ENCODE peak calls at places on chromosomes 16 and 17, in nine cellular contexts. O is stomach, L is PC-9, F is bronchial epithelial cell, E is BJ, V is esophagus squamous epithelium, T is mucosa of descending colon, W is cardiac muscle cell, X is heart left ventricle. D is an unnamed sample. For H3K36me3, the result is how much of the 10 kb centered on the place peaks cover.

GRCh38 chr16:69741519-69741918 is 13.2 kb downstream of the NOB1 start:
- DNase-seq in O (no peak), L (peak), F (peak), E (no peak), V (no peak), T (no peak), W (no peak), X (no peak), D (no peak)

GRCh38 chr16:58503863-58504688 is 4.1 kb downstream of the NDRG4 start:
- DNase-seq in O (no peak), L (no peak), F (no peak), E (no peak), V (no peak), T (no peak), W (no peak), X (no peak), D (no peak)

GRCh38 chr17:74854792-74855191 is 4.9 kb downstream of the GRIN2C start:
- DNase-seq in O (no peak), L (no peak), F (no peak), E (no peak), V (no peak), T (no peak), W (no peak), X (no peak), D (no peak)

GRCh38 chr17:75250009-75250471 is 11.4 kb downstream of the GGA3 start:
- DNase-seq in O (peak), L (no peak), F (peak), E (no peak), V (no peak), T (no peak), W (no peak), X (no peak), D (peak)

GRCh38 chr16:58152246-58152868 is 23.2 kb upstream of the CFAP20 start:
- DNase-seq in O (no peak), L (no peak), F (no peak), E (no peak), V (no peak), T (no peak), W (no peak), X (no peak), D (no peak)

GRCh38 chr16:54533856-54534490 is 247.4 kb upstream of the IRX3 start:
- DNase-seq in O (no peak), L (no peak), F (no peak), E (no peak), V (no peak), T (no peak), W (no peak), X (no peak), D (no peak)

GRCh38 chr17:63665527-63666214 is 34.3 kb downstream of the LIMD2 start:
- DNase-seq in O (no peak), L (no peak), F (no peak), E (no peak), V (no peak), T (no peak), W (no peak), X (peak), D (peak)

GRCh38 chr17:55772086-55772485 is 21.2 kb downstream of the PCTP start:
- DNase-seq in O (no peak), L (no peak), F (no peak), E (no peak), V (no peak), T (no peak), W (no peak), X (no peak), D (no peak)

GRCh38 chr16:65336169-65336568 is 214.3 kb upstream of the CDH11 start:
- DNase-seq in O (no peak), L (no peak), F (peak), E (peak), V (no peak), T (no peak), W (no peak), X (no peak), D (no peak)

GRCh38 chr17:62714016-62714777 is 86.7 kb downstream of the MRC2 start:
- DNase-seq in O (no peak), L (no peak), F (peak), E (no peak), V (no peak), T (no peak), W (no peak), X (no peak), D (no peak)

GRCh38 chr17:37711113-37711512 is 33.7 kb downstream of the HNF1B start:
- DNase-seq in O (no peak), L (no peak), F (no peak), E (no peak), V (no peak), T (no peak), W (no peak), X (no peak), D (no peak)

GRCh38 chr17:72594248-72594647 is 473.4 kb downstream of the SOX9 start:
- DNase-seq in O (no peak), L (peak), F (no peak), E (no peak), V (no peak), T (no peak), W (no peak), X (no peak), D (no peak)

GRCh38 chr17:58302171-58302918 is 21.6 kb upstream of the MPO start:
- DNase-seq in O (peak), L (no peak), F (no peak), E (no peak), V (no peak), T (no peak), W (no peak), X (no peak), D (no peak)

GRCh38 chr17:52106638-52107261 is 51.8 kb downstream of the CA10 start:
- DNase-seq in O (peak), L (no peak), F (peak), E (no peak), V (no peak), T (peak), W (peak), X (no peak), D (no peak)

GRCh38 chr16:73572135-73572534 is 524.2 kb upstream of the ZFHX3 start:
- DNase-seq in O (peak), L (no peak), F (no peak), E (no peak), V (no peak), T (peak), W (peak), X (peak), D (no peak)

GRCh38 chr16:53480394-53480793 is 22.6 kb downstream of the AKTIP start:
- DNase-seq in O (no peak), L (no peak), F (no peak), E (no peak), V (no peak), T (no peak), W (no peak), X (no peak), D (no peak)
- H3K36me3 ChIP-seq in O (half or more), L (under half), F (under half), E (under half), V (under half), T (under half), W (under half), X (half or more), D (under half)

DNA sequence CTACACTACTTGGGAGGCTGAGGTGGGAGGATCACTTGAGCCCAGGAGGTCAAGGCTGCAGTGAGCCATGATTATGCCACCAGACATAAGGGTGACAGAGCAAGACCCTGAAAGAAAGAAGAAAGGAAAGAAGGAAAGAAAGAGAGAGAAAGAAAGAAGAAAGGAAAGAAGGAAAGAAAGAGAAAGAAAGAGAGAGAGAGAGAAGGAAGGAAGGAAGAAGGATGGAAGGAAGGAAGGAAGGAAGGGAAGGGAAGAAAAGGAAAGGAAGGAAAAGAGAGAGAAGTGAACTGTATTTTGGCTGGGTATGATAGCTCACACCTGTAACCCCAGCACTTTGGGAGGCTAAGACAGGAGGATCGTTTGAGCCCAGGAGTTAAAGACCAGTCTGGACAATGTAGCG is 24.3 kb upstream of the PYY start:
- DNase-seq in O (no peak), L (no peak), F (no peak), E (no peak), V (no peak), T (no peak), W (no peak), X (no peak), D (no peak)
- H3K36me3 ChIP-seq in O (under half), L (under half), F (under half), E (under half), V (under half), T (under half), W (under half), X (under half), D (under half)

GRCh38 chr17:296906-297690 is 55.5 kb downstream of the RPH3AL start:
- DNase-seq in O (no peak), L (no peak), F (no peak), E (no peak), V (no peak), T (no peak), W (no peak), X (no peak), D (no peak)
- H3K36me3 ChIP-seq in O (under half), L (under half), F (under half), E (under half), V (under half), T (under half), W (under half), X (under half), D (under half)

GRCh38 chr16:22335668-22336246 is 38.5 kb downstream of the POLR3E start:
- DNase-seq in O (no peak), L (no peak), F (no peak), E (no peak), V (no peak), T (no peak), W (no peak), X (no peak), D (no peak)
- H3K36me3 ChIP-seq in O (half or more), L (under half), F (under half), E (under half), V (under half), T (under half), W (under half), X (half or more), D (under half)

GRCh38 chr16:2066139-2066538 is 18.4 kb downstream of the TSC2 start:
- DNase-seq in O (no peak), L (no peak), F (no peak), E (no peak), V (no peak), T (no peak), W (no peak), X (no peak), D (no peak)

GRCh38 chr16:2061526-2061925 is 13.7 kb downstream of the TSC2 start:
- DNase-seq in O (no peak), L (no peak), F (no peak), E (no peak), V (no peak), T (no peak), W (no peak), X (no peak), D (no peak)

GRCh38 chr16:2063861-2064260 is 16.1 kb downstream of the TSC2 start:
- DNase-seq in O (no peak), L (no peak), F (no peak), E (no peak), V (no peak), T (no peak), W (no peak), X (no peak), D (no peak)

GRCh38 chr16:2062801-2063200 is 15.0 kb downstream of the TSC2 start:
- DNase-seq in O (no peak), L (no peak), F (no peak), E (no peak), V (no peak), T (no peak), W (no peak), X (no peak), D (no peak)

DNA sequence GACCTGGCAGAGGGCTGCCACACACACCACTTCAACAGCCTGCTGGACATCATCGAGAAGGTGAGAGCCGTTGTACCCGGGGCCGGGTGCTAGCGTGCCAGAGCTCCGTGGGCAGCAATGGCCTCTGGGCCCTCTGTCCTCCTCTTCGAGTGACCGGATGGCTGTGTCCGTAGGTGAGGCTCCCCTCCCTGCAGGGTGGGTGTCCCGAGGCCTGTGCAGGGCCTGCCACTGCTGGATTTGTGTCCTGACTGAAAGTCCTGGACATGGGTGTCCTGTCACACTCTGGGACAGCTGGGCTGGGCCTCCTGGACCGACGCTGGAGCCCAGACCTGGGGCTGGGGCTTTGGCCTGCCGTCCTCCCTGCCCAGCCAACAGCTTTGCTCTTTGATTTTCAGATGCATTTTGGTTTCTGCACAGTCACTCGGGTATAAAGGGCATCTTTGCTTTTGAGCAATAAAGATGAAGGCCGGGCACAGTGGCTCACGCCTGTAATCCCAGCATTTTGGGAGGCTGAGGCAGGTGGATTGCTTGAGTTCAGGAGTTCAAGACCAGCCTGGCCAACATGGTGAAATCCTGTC is 16.7 kb downstream of the TSC2 start:
- DNase-seq in O (no peak), L (no peak), F (no peak), E (no peak), V (no peak), T (no peak), W (no peak), X (no peak), D (no peak)
- H3K36me3 ChIP-seq in O (half or more), L (under half), F (under half), E (under half), V (under half), T (under half), W (under half), X (half or more), D (under half)

GRCh38 chr16:87358696-87359095 is 24.9 kb downstream of the FBXO31 start:
- DNase-seq in O (no peak), L (no peak), F (no peak), E (no peak), V (no peak), T (no peak), W (no peak), X (no peak), D (no peak)

GRCh38 chr16:87360862-87361610 is 22.5 kb downstream of the FBXO31 start:
- DNase-seq in O (no peak), L (no peak), F (no peak), E (no peak), V (no peak), T (no peak), W (no peak), X (no peak), D (no peak)

GRCh38 chr16:87358250-87358649 is 25.3 kb downstream of the FBXO31 start:
- DNase-seq in O (no peak), L (no peak), F (no peak), E (no peak), V (no peak), T (no peak), W (no peak), X (no peak), D (no peak)

GRCh38 chr16:87356491-87356853 is 27.1 kb downstream of the FBXO31 start:
- DNase-seq in O (no peak), L (no peak), F (no peak), E (no peak), V (no peak), T (no peak), W (no peak), X (no peak), D (no peak)

GRCh38 chr16:87359121-87359520 is 24.5 kb downstream of the FBXO31 start:
- DNase-seq in O (no peak), L (no peak), F (no peak), E (no peak), V (no peak), T (no peak), W (no peak), X (no peak), D (no peak)
- H3K36me3 ChIP-seq in O (half or more), L (under half), F (under half), E (under half), V (under half), T (under half), W (under half), X (half or more), D (under half)

GRCh38 chr16:67227567-67227921 is 614 bp downstream of the TMEM208 start:
- DNase-seq in O (no peak), L (no peak), F (no peak), E (no peak), V (no peak), T (no peak), W (no peak), X (no peak), D (no peak)

GRCh38 chr16:67228905-67229304 is 2.0 kb downstream of the TMEM208 start:
- DNase-seq in O (no peak), L (no peak), F (no peak), E (no peak), V (no peak), T (no peak), W (no peak), X (no peak), D (no peak)

GRCh38 chr16:67226295-67226803 is 581 bp upstream of the TMEM208 start:
- DNase-seq in O (no peak), L (no peak), F (no peak), E (no peak), V (no peak), T (no peak), W (no peak), X (no peak), D (no peak)

GRCh38 chr16:67226804-67227566 is at the start of gene TMEM208:
- DNase-seq in O (peak), L (peak), F (peak), E (peak), V (peak), T (peak), W (peak), X (peak), D (peak)

GRCh38 chr16:67228034-67228785 is 1.3 kb downstream of the TMEM208 start:
- DNase-seq in O (no peak), L (no peak), F (no peak), E (no peak), V (no peak), T (no peak), W (no peak), X (no peak), D (no peak)
- H3K36me3 ChIP-seq in O (half or more), L (under half), F (under half), E (under half), V (under half), T (under half), W (under half), X (half or more), D (under half)

DNA sequence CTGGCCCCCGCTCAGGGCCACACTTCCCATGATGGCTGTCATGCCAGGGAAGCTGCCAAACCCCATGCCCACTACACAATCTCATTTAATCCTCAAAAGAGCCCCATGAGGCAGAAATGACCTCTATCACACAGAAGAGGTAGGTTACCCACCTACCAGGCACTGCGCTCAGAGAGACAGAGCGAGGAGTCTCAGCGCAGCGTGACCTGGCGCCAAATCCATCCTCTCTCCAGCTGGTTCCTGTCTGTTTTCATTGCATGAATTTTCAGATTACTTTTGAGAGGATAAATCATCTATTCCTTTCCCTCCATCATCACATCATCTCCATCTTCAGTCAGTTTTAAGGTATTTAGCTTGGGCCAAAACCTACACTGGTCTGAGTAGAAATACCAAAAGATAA is 101.5 kb upstream of the DNAH17 start:
- DNase-seq in O (no peak), L (no peak), F (no peak), E (no peak), V (no peak), T (no peak), W (no peak), X (no peak), D (no peak)
- H3K36me3 ChIP-seq in O (half or more), L (under half), F (under half), E (under half), V (under half), T (under half), W (under half), X (half or more), D (half or more)

GRCh38 chr16:86984975-86985655 is 332.1 kb downstream of the C16orf95 start:
- DNase-seq in O (no peak), L (no peak), F (no peak), E (no peak), V (no peak), T (no peak), W (peak), X (peak), D (no peak)
- H3K36me3 ChIP-seq in O (under half), L (under half), F (under half), E (under half), V (under half), T (under half), W (under half), X (under half), D (under half)

GRCh38 chr16:46801428-46802049 is 29.4 kb downstream of the C16orf87 start:
- DNase-seq in O (no peak), L (no peak), F (peak), E (no peak), V (no peak), T (no peak), W (peak), X (no peak), D (no peak)
- H3K36me3 ChIP-seq in O (under half), L (under half), F (under half), E (under half), V (under half), T (under half), W (under half), X (under half), D (under half)